ENCODE peak calls at places on chromosomes 7 and 10, in ten cellular contexts. One of them, this sample, is unnamed.

GRCh38 chr10:3064423-3064822 is 2.9 kb upstream of the PFKP start:
- DNase-seq in HepG2: no peak
- DNase-seq in transverse colon: no peak
- DNase-seq in prostate gland: no peak
- DNase-seq in HL-60: no peak
- DNase-seq in endothelial cell of umbilical vein: no peak
- DNase-seq in stomach: no peak
- DNase-seq in suprapubic skin: no peak
- DNase-seq in spleen: no peak
- DNase-seq in breast epithelium: no peak
- DNase-seq in this sample: no peak

GRCh38 chr7:29884399-29885272 is 78.3 kb downstream of the WIPF3 start:
- DNase-seq in breast epithelium: peak
- DNase-seq in transverse colon: peak
- DNase-seq in endothelial cell of umbilical vein: no peak
- DNase-seq in spleen: no peak
- DNase-seq in stomach: peak
- DNase-seq in prostate gland: peak
- DNase-seq in HepG2: no peak
- DNase-seq in suprapubic skin: no peak
- DNase-seq in HL-60: no peak
- DNase-seq in this sample: peak

GRCh38 chr7:23490357-23491131 is 20.3 kb upstream of the IGF2BP3 start:
- DNase-seq in suprapubic skin: no peak
- DNase-seq in prostate gland: no peak
- DNase-seq in stomach: no peak
- DNase-seq in HL-60: peak
- DNase-seq in HepG2: no peak
- DNase-seq in endothelial cell of umbilical vein: peak
- DNase-seq in breast epithelium: no peak
- DNase-seq in transverse colon: peak
- DNase-seq in spleen: peak
- DNase-seq in this sample: no peak

GRCh38 chr7:18896343-18896975 is 221.0 kb downstream of the TWIST1 start:
- DNase-seq in breast epithelium: no peak
- DNase-seq in suprapubic skin: no peak
- DNase-seq in transverse colon: no peak
- DNase-seq in HepG2: no peak
- DNase-seq in HL-60: no peak
- DNase-seq in spleen: no peak
- DNase-seq in prostate gland: no peak
- DNase-seq in stomach: no peak
- DNase-seq in endothelial cell of umbilical vein: peak
- DNase-seq in this sample: no peak

GRCh38 chr10:110269641-110270318 is 34.9 kb downstream of the SMNDC1 start:
- DNase-seq in spleen: no peak
- DNase-seq in breast epithelium: no peak
- DNase-seq in HepG2: peak
- DNase-seq in prostate gland: peak
- DNase-seq in stomach: peak
- DNase-seq in transverse colon: peak
- DNase-seq in endothelial cell of umbilical vein: no peak
- DNase-seq in suprapubic skin: no peak
- DNase-seq in HL-60: no peak
- DNase-seq in this sample: no peak

GRCh38 chr10:102661614-102662133 is 17.4 kb downstream of the TRIM8 start:
- DNase-seq in transverse colon: no peak
- DNase-seq in suprapubic skin: no peak
- DNase-seq in stomach: no peak
- DNase-seq in spleen: peak
- DNase-seq in endothelial cell of umbilical vein: no peak
- DNase-seq in breast epithelium: no peak
- DNase-seq in HepG2: no peak
- DNase-seq in prostate gland: no peak
- DNase-seq in HL-60: no peak
- DNase-seq in this sample: no peak

GRCh38 chr10:90136731-90137316 is 435.4 kb downstream of the KIF20B start:
- DNase-seq in transverse colon: no peak
- DNase-seq in endothelial cell of umbilical vein: no peak
- DNase-seq in HL-60: no peak
- DNase-seq in HepG2: no peak
- DNase-seq in prostate gland: no peak
- DNase-seq in breast epithelium: no peak
- DNase-seq in spleen: no peak
- DNase-seq in suprapubic skin: no peak
- DNase-seq in stomach: no peak
- DNase-seq in this sample: no peak

GRCh38 chr10:95504187-95504800 is 56.9 kb downstream of the SORBS1 start:
- DNase-seq in HepG2: no peak
- DNase-seq in HL-60: no peak
- DNase-seq in prostate gland: no peak
- DNase-seq in breast epithelium: no peak
- DNase-seq in transverse colon: no peak
- DNase-seq in stomach: no peak
- DNase-seq in endothelial cell of umbilical vein: no peak
- DNase-seq in spleen: no peak
- DNase-seq in suprapubic skin: no peak
- DNase-seq in this sample: no peak

GRCh38 chr7:98286093-98286525 is 4.6 kb downstream of the BRI3 start:
- DNase-seq in spleen: peak
- DNase-seq in endothelial cell of umbilical vein: no peak
- DNase-seq in suprapubic skin: peak
- DNase-seq in prostate gland: no peak
- DNase-seq in HL-60: peak
- DNase-seq in stomach: peak
- DNase-seq in breast epithelium: peak
- DNase-seq in HepG2: peak
- DNase-seq in transverse colon: peak
- DNase-seq in this sample: peak

DNA sequence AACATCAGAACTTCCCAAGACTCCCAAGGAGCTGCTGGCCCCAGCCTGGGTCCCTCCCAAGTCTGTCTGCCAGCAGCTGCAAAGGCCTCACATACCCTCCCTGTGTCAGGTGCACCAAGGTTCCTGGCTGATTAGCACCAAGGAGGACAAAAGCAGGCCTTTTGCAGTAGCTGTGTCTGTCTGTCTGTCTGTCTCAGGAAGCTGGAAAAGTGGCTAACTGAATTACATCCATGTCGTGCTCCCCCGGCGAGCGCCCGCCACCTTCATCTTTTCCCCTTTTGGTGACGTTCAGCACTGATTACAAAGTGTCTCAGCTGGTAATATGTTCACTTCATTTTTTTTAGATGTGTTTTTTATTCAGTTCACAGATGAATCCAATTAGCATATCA is 536.3 kb downstream of the PTPRN2 start:
- DNase-seq in transverse colon: no peak
- DNase-seq in stomach: no peak
- DNase-seq in breast epithelium: no peak
- DNase-seq in suprapubic skin: no peak
- DNase-seq in HL-60: no peak
- DNase-seq in spleen: no peak
- DNase-seq in endothelial cell of umbilical vein: no peak
- DNase-seq in HepG2: no peak
- DNase-seq in prostate gland: no peak
- DNase-seq in this sample: no peak
- H3K4me3 ChIP-seq in transverse colon: no peak
- H3K4me3 ChIP-seq in stomach: no peak
- H3K4me3 ChIP-seq in breast epithelium: no peak
- H3K4me3 ChIP-seq in suprapubic skin: no peak
- H3K4me3 ChIP-seq in HL-60: no peak
- H3K4me3 ChIP-seq in spleen: no peak
- H3K4me3 ChIP-seq in endothelial cell of umbilical vein: no peak
- H3K4me3 ChIP-seq in HepG2: no peak
- H3K4me3 ChIP-seq in prostate gland: no peak
- H3K4me3 ChIP-seq in this sample: no peak

GRCh38 chr10:93420091-93420490 is 62.0 kb downstream of the MYOF start:
- DNase-seq in HL-60: no peak
- DNase-seq in prostate gland: no peak
- DNase-seq in breast epithelium: no peak
- DNase-seq in spleen: no peak
- DNase-seq in endothelial cell of umbilical vein: no peak
- DNase-seq in transverse colon: no peak
- DNase-seq in stomach: no peak
- DNase-seq in suprapubic skin: no peak
- DNase-seq in HepG2: no peak
- DNase-seq in this sample: no peak

GRCh38 chr10:93417886-93418285 is 64.2 kb downstream of the MYOF start:
- DNase-seq in HepG2: no peak
- DNase-seq in HL-60: no peak
- DNase-seq in transverse colon: no peak
- DNase-seq in prostate gland: no peak
- DNase-seq in suprapubic skin: no peak
- DNase-seq in endothelial cell of umbilical vein: no peak
- DNase-seq in spleen: no peak
- DNase-seq in breast epithelium: no peak
- DNase-seq in stomach: no peak
- DNase-seq in this sample: no peak

GRCh38 chr10:93421426-93421825 is 60.7 kb downstream of the MYOF start:
- DNase-seq in prostate gland: no peak
- DNase-seq in suprapubic skin: no peak
- DNase-seq in spleen: no peak
- DNase-seq in HepG2: no peak
- DNase-seq in HL-60: no peak
- DNase-seq in breast epithelium: no peak
- DNase-seq in transverse colon: no peak
- DNase-seq in stomach: no peak
- DNase-seq in endothelial cell of umbilical vein: no peak
- DNase-seq in this sample: no peak

GRCh38 chr10:93425861-93426260 is 56.3 kb downstream of the MYOF start:
- DNase-seq in transverse colon: no peak
- DNase-seq in breast epithelium: no peak
- DNase-seq in stomach: no peak
- DNase-seq in suprapubic skin: no peak
- DNase-seq in HepG2: no peak
- DNase-seq in endothelial cell of umbilical vein: no peak
- DNase-seq in spleen: no peak
- DNase-seq in prostate gland: no peak
- DNase-seq in HL-60: no peak
- DNase-seq in this sample: no peak

GRCh38 chr10:93422121-93422520 is 60.0 kb downstream of the MYOF start:
- DNase-seq in transverse colon: no peak
- DNase-seq in breast epithelium: no peak
- DNase-seq in endothelial cell of umbilical vein: peak
- DNase-seq in stomach: no peak
- DNase-seq in HepG2: no peak
- DNase-seq in suprapubic skin: no peak
- DNase-seq in HL-60: no peak
- DNase-seq in spleen: no peak
- DNase-seq in prostate gland: no peak
- DNase-seq in this sample: no peak
- H3K27ac ChIP-seq in transverse colon: peak
- H3K27ac ChIP-seq in breast epithelium: peak
- H3K27ac ChIP-seq in endothelial cell of umbilical vein: peak
- H3K27ac ChIP-seq in stomach: peak
- H3K27ac ChIP-seq in HepG2: no peak
- H3K27ac ChIP-seq in suprapubic skin: peak
- H3K27ac ChIP-seq in HL-60: no peak
- H3K27ac ChIP-seq in spleen: no peak
- H3K27ac ChIP-seq in prostate gland: peak
- H3K27ac ChIP-seq in this sample: peak

DNA sequence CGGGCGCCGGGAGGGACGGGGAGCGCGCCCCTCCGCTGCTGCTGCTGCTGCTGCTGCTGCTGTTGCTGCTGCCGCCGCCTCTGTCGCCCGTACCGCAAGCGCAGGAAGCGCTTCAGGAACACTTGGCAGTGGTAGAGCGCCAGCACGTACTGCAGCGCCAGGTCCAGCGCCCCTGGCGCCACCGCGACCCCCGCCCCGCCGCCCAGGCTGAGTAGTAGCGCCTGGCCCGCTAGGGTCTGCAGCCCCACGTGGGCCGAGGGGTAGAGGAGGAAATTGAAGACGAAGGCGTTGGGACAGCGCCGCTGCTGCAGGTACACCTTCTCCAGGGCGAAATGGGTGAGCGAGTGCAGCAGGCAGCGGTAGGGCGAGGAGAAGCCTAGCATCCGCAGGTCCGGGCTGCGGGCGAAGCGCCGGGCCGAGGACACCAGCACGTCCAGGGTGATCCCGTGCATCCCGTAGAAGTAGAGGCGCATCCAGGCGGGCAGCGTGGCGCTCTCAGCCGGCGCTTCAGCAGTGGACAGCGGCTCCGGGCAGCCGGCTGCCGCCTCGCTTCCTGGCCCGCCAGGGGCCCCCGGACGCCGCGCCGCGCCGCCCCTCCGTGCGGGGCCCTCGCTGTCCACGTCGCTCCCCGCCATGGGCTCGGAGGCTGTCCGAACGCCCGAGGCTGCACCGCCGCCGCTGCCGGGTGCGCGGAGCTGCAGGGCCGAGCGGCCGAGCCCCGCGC is at the start of gene TMEM229A:
- DNase-seq in endothelial cell of umbilical vein: peak
- DNase-seq in breast epithelium: no peak
- DNase-seq in HepG2: no peak
- DNase-seq in prostate gland: peak
- DNase-seq in HL-60: peak
- DNase-seq in transverse colon: peak
- DNase-seq in spleen: peak
- DNase-seq in suprapubic skin: no peak
- DNase-seq in stomach: peak
- DNase-seq in this sample: no peak
- TF ChIP-seq POLR2AphosphoS5 in endothelial cell of umbilical vein: no peak
- TF ChIP-seq POLR2AphosphoS5 in breast epithelium: no peak
- TF ChIP-seq POLR2AphosphoS5 in HepG2: no peak
- TF ChIP-seq POLR2AphosphoS5 in prostate gland: no peak
- TF ChIP-seq POLR2AphosphoS5 in HL-60: no peak
- TF ChIP-seq POLR2AphosphoS5 in transverse colon: no peak
- TF ChIP-seq POLR2AphosphoS5 in spleen: no peak
- TF ChIP-seq POLR2AphosphoS5 in suprapubic skin: no peak
- TF ChIP-seq POLR2AphosphoS5 in stomach: no peak
- TF ChIP-seq POLR2AphosphoS5 in this sample: no peak

GRCh38 chr7:97026705-97027426 is 2.2 kb upstream of the DLX5 start:
- DNase-seq in endothelial cell of umbilical vein: no peak
- DNase-seq in stomach: no peak
- DNase-seq in HL-60: peak
- DNase-seq in breast epithelium: no peak
- DNase-seq in prostate gland: no peak
- DNase-seq in transverse colon: no peak
- DNase-seq in suprapubic skin: no peak
- DNase-seq in HepG2: no peak
- DNase-seq in spleen: no peak
- DNase-seq in this sample: no peak

GRCh38 chr7:97025983-97026704 is 1.5 kb upstream of the DLX5 start:
- DNase-seq in transverse colon: no peak
- DNase-seq in suprapubic skin: no peak
- DNase-seq in endothelial cell of umbilical vein: peak
- DNase-seq in spleen: peak
- DNase-seq in stomach: peak
- DNase-seq in breast epithelium: no peak
- DNase-seq in HepG2: no peak
- DNase-seq in prostate gland: no peak
- DNase-seq in HL-60: no peak
- DNase-seq in this sample: peak

GRCh38 chr7:97022451-97023306 is 2.0 kb downstream of the DLX5 start:
- DNase-seq in suprapubic skin: no peak
- DNase-seq in breast epithelium: no peak
- DNase-seq in stomach: no peak
- DNase-seq in transverse colon: no peak
- DNase-seq in spleen: no peak
- DNase-seq in HL-60: no peak
- DNase-seq in HepG2: no peak
- DNase-seq in endothelial cell of umbilical vein: no peak
- DNase-seq in prostate gland: no peak
- DNase-seq in this sample: peak

GRCh38 chr7:97025130-97025499 is 484 bp upstream of the DLX5 start:
- DNase-seq in stomach: no peak
- DNase-seq in suprapubic skin: no peak
- DNase-seq in transverse colon: no peak
- DNase-seq in HepG2: no peak
- DNase-seq in prostate gland: no peak
- DNase-seq in spleen: no peak
- DNase-seq in endothelial cell of umbilical vein: no peak
- DNase-seq in breast epithelium: no peak
- DNase-seq in HL-60: no peak
- DNase-seq in this sample: no peak

GRCh38 chr7:97024209-97025129 is at the start of gene DLX5:
- DNase-seq in prostate gland: peak
- DNase-seq in endothelial cell of umbilical vein: no peak
- DNase-seq in spleen: no peak
- DNase-seq in suprapubic skin: no peak
- DNase-seq in breast epithelium: no peak
- DNase-seq in stomach: no peak
- DNase-seq in transverse colon: no peak
- DNase-seq in HL-60: no peak
- DNase-seq in HepG2: peak
- DNase-seq in this sample: peak
- H3K4me3 ChIP-seq in prostate gland: peak
- H3K4me3 ChIP-seq in endothelial cell of umbilical vein: no peak
- H3K4me3 ChIP-seq in spleen: peak
- H3K4me3 ChIP-seq in suprapubic skin: peak
- H3K4me3 ChIP-seq in breast epithelium: peak
- H3K4me3 ChIP-seq in stomach: peak
- H3K4me3 ChIP-seq in transverse colon: no peak
- H3K4me3 ChIP-seq in HL-60: no peak
- H3K4me3 ChIP-seq in HepG2: peak
- H3K4me3 ChIP-seq in this sample: peak

This sample was measured in esophagus muscularis mucosa.